ENCODE peak calls at places on chromosome 7, in nine cellular contexts. F is sigmoid colon, N is dorsolateral prefrontal cortex, Z is NCI-H2081, P is nucleus accumbens, V is GM04504, T is GM19239, K is dermis blood vessel endothelial cell, Q is HT1080. R is an unnamed sample.

GRCh38 chr7:113094517-113095249 is 8.1 kb upstream of the GPR85 start:
- DNase-seq in F (no peak), N (no peak), Z (no peak), P (no peak), V (no peak), T (no peak), K (no peak), Q (no peak), R (no peak)

GRCh38 chr7:87140271-87140748 is 11.9 kb upstream of the DMTF1 start:
- DNase-seq in F (no peak), N (no peak), Z (no peak), P (no peak), V (no peak), T (no peak), K (no peak), Q (peak), R (no peak)

GRCh38 chr7:151260883-151261282 is 12.4 kb upstream of the SMARCD3 start:
- DNase-seq in F (no peak), N (no peak), Z (no peak), P (no peak), V (no peak), T (no peak), K (no peak), Q (no peak), R (no peak)

GRCh38 chr7:37526623-37527022 is 78.0 kb upstream of the ELMO1 start:
- DNase-seq in F (no peak), N (no peak), Z (no peak), P (no peak), V (no peak), T (no peak), K (no peak), Q (no peak), R (no peak)

GRCh38 chr7:84204655-84205054 is 10.1 kb upstream of the SEMA3A start:
- DNase-seq in F (no peak), N (no peak), Z (no peak), P (no peak), V (peak), T (no peak), K (no peak), Q (no peak), R (no peak)

GRCh38 chr7:100933735-100934134 is 15.6 kb upstream of the MUC3A start:
- DNase-seq in F (no peak), N (no peak), Z (no peak), P (no peak), V (no peak), T (no peak), K (no peak), Q (no peak), R (no peak)

GRCh38 chr7:94160719-94161435 is 156.7 kb upstream of the BET1 start:
- DNase-seq in F (no peak), N (no peak), Z (no peak), P (no peak), V (no peak), T (peak), K (no peak), Q (no peak), R (no peak)

GRCh38 chr7:115634633-115635032 is 395.9 kb downstream of the TFEC start:
- DNase-seq in F (no peak), N (no peak), Z (no peak), P (no peak), V (no peak), T (no peak), K (no peak), Q (no peak), R (no peak)

GRCh38 chr7:7812112-7812511 is 93.7 kb upstream of the RPA3 start:
- DNase-seq in F (no peak), N (no peak), Z (no peak), P (no peak), V (no peak), T (no peak), K (no peak), Q (no peak), R (no peak)

GRCh38 chr7:73991522-73992103 is 36.4 kb upstream of the ELN start:
- DNase-seq in F (no peak), N (no peak), Z (no peak), P (no peak), V (no peak), T (no peak), K (no peak), Q (no peak), R (no peak)

GRCh38 chr7:93578762-93579161 is 4.2 kb upstream of the CALCR start:
- DNase-seq in F (no peak), N (no peak), Z (no peak), P (no peak), V (no peak), T (no peak), K (no peak), Q (no peak), R (no peak)

GRCh38 chr7:112495820-112496462 is 15.2 kb downstream of the LSMEM1 start:
- DNase-seq in F (peak), N (peak), Z (peak), P (no peak), V (peak), T (no peak), K (peak), Q (peak), R (no peak)

GRCh38 chr7:84025332-84025927 is 169.2 kb downstream of the SEMA3A start:
- DNase-seq in F (peak), N (no peak), Z (no peak), P (no peak), V (peak), T (no peak), K (peak), Q (peak), R (no peak)

GRCh38 chr7:37391791-37392672 is 56.6 kb downstream of the ELMO1 start:
- DNase-seq in F (no peak), N (no peak), Z (no peak), P (no peak), V (no peak), T (no peak), K (no peak), Q (no peak), R (no peak)

GRCh38 chr7:155066417-155066950 is 3.6 kb upstream of the HTR5A start:
- DNase-seq in F (no peak), N (peak), Z (peak), P (no peak), V (peak), T (no peak), K (peak), Q (peak), R (no peak)

GRCh38 chr7:21300692-21301091 is 127.2 kb upstream of the SP4 start:
- DNase-seq in F (no peak), N (no peak), Z (no peak), P (no peak), V (no peak), T (no peak), K (peak), Q (no peak), R (no peak)

GRCh38 chr7:22351878-22352277 is 5.1 kb downstream of the RAPGEF5 start:
- DNase-seq in F (no peak), N (no peak), Z (no peak), P (no peak), V (no peak), T (no peak), K (no peak), Q (peak), R (no peak)

GRCh38 chr7:64889686-64890162 is 13.3 kb upstream of the ZNF273 start:
- DNase-seq in F (no peak), N (no peak), Z (no peak), P (no peak), V (no peak), T (no peak), K (no peak), Q (no peak), R (no peak)

GRCh38 chr7:1843271-1843861 is 173.3 kb downstream of the ELFN1 start:
- DNase-seq in F (peak), N (no peak), Z (no peak), P (no peak), V (peak), T (no peak), K (no peak), Q (no peak), R (no peak)

GRCh38 chr7:73735526-73735905 is 3.1 kb downstream of the ABHD11 start:
- DNase-seq in F (no peak), N (no peak), Z (no peak), P (no peak), V (no peak), T (no peak), K (no peak), Q (no peak), R (no peak)

GRCh38 chr7:140597425-140597949 is 43.1 kb downstream of the DENND2A start:
- DNase-seq in F (no peak), N (no peak), Z (no peak), P (no peak), V (no peak), T (no peak), K (no peak), Q (no peak), R (no peak)

GRCh38 chr7:95491634-95492314 is 6.0 kb downstream of the ASB4 start:
- DNase-seq in F (no peak), N (no peak), Z (no peak), P (no peak), V (no peak), T (no peak), K (no peak), Q (peak), R (no peak)

GRCh38 chr7:22208806-22209205 is 148.1 kb downstream of the RAPGEF5 start:
- DNase-seq in F (no peak), N (no peak), Z (no peak), P (no peak), V (no peak), T (no peak), K (no peak), Q (no peak), R (no peak)

GRCh38 chr7:69654381-69654780 is 56.1 kb downstream of the AUTS2 start:
- DNase-seq in F (no peak), N (no peak), Z (peak), P (no peak), V (no peak), T (no peak), K (no peak), Q (no peak), R (no peak)

GRCh38 chr7:140195859-140196258 is 19.1 kb upstream of the KDM7A start:
- DNase-seq in F (no peak), N (no peak), Z (no peak), P (no peak), V (no peak), T (no peak), K (no peak), Q (no peak), R (no peak)

GRCh38 chr7:96685353-96685752 is 24.3 kb downstream of the SEM1 start:
- DNase-seq in F (no peak), N (no peak), Z (no peak), P (no peak), V (no peak), T (no peak), K (no peak), Q (no peak), R (no peak)

GRCh38 chr7:144720139-144720538 is 115.7 kb downstream of the TPK1 start:
- DNase-seq in F (no peak), N (no peak), Z (no peak), P (no peak), V (no peak), T (no peak), K (peak), Q (peak), R (no peak)

GRCh38 chr7:15674586-15674985 is 11.9 kb downstream of the MEOX2 start:
- DNase-seq in F (no peak), N (no peak), Z (no peak), P (no peak), V (no peak), T (no peak), K (peak), Q (no peak), R (no peak)

GRCh38 chr7:17521437-17521836 is 223.0 kb downstream of the AHR start:
- DNase-seq in F (no peak), N (no peak), Z (no peak), P (no peak), V (no peak), T (no peak), K (peak), Q (peak), R (no peak)

GRCh38 chr7:42238709-42239395 is 1.8 kb upstream of the GLI3 start:
- DNase-seq in F (peak), N (no peak), Z (no peak), P (no peak), V (peak), T (no peak), K (peak), Q (peak), R (peak)

R was measured in caudate nucleus.